ENCODE peak calls at places on chromosomes 4 and X, in eight cellular contexts. A is ovary; G is CD4-positive, alpha-beta memory T cell; Y is SJCRH30; N is sigmoid colon; E is CD8-positive, alpha-beta memory T cell; T is neuronal stem cell; O is left lung. Z is an unnamed sample.

GRCh38 chr4:138727704-138728103 is 287.9 kb upstream of the NOCT start:
- DNase-seq in A (no peak), G (no peak), Y (no peak), N (no peak), E (no peak), T (no peak), O (no peak), Z (no peak)

GRCh38 chr4:48908687-48909086 is 2.1 kb upstream of the OCIAD2 start:
- DNase-seq in A (no peak), G (no peak), Y (no peak), N (no peak), E (no peak), T (no peak), O (no peak), Z (no peak)

GRCh38 chrX:55593756-55594257 is 29.4 kb upstream of the FOXR2 start:
- DNase-seq in A (no peak), G (no peak), Y (no peak), N (no peak), E (no peak), T (no peak), O (no peak), Z (no peak)

GRCh38 chr4:73617256-73617655 is 3.0 kb downstream of the RASSF6 start:
- DNase-seq in A (no peak), G (no peak), Y (no peak), N (no peak), E (no peak), T (no peak), O (no peak), Z (no peak)

GRCh38 chrX:70613295-70613694 is 168.7 kb downstream of the DLG3 start:
- DNase-seq in A (no peak), G (no peak), Y (no peak), N (no peak), E (no peak), T (no peak), O (no peak), Z (no peak)

GRCh38 chr4:158894826-158895225 is 126.0 kb downstream of the FNIP2 start:
- DNase-seq in A (no peak), G (no peak), Y (no peak), N (no peak), E (no peak), T (no peak), O (no peak), Z (no peak)

GRCh38 chr4:6313216-6313615 is 43.6 kb downstream of the WFS1 start:
- DNase-seq in A (no peak), G (no peak), Y (no peak), N (no peak), E (no peak), T (no peak), O (no peak), Z (no peak)

GRCh38 chr4:174627473-174627872 is 105.2 kb upstream of the HPGD start:
- DNase-seq in A (no peak), G (no peak), Y (no peak), N (no peak), E (no peak), T (no peak), O (no peak), Z (no peak)

GRCh38 chr4:791866-792630 is 33.9 kb downstream of the CPLX1 start:
- DNase-seq in A (peak; percentile 71), G (peak; percentile 40), Y (no peak), N (no peak), E (no peak), T (no peak), O (no peak), Z (no peak)

GRCh38 chr4:29051381-29051965 is 1668.7 kb upstream of the PCDH7 start:
- DNase-seq in A (no peak), G (no peak), Y (no peak), N (no peak), E (no peak), T (peak; percentile 55), O (no peak), Z (no peak)

GRCh38 chr4:156723951-156724668 is 247.5 kb downstream of the PDGFC start:
- DNase-seq in A (no peak), G (no peak), Y (peak; percentile 31), N (no peak), E (no peak), T (no peak), O (no peak), Z (no peak)

GRCh38 chr4:172708184-172708583 is 460.4 kb upstream of the GALNT7 start:
- DNase-seq in A (no peak), G (no peak), Y (peak; percentile 45), N (no peak), E (no peak), T (no peak), O (no peak), Z (no peak)

GRCh38 chr4:26257850-26258249 is 63.0 kb upstream of the RBPJ start:
- DNase-seq in A (no peak), G (no peak), Y (no peak), N (no peak), E (no peak), T (no peak), O (no peak), Z (no peak)

GRCh38 chr4:77586953-77587383 is 18.7 kb upstream of the CXCL13 start:
- DNase-seq in A (no peak), G (peak; percentile 10), Y (peak; percentile 49), N (no peak), E (peak; percentile 31), T (no peak), O (no peak), Z (no peak)

GRCh38 chr4:173171098-173171497 is 2.5 kb downstream of the GALNT7 start:
- DNase-seq in A (no peak), G (no peak), Y (peak; percentile 43), N (no peak), E (no peak), T (no peak), O (no peak), Z (no peak)

GRCh38 chrX:10089378-10089795 is 67.4 kb upstream of the CLCN4 start:
- DNase-seq in A (no peak), G (no peak), Y (no peak), N (no peak), E (no peak), T (no peak), O (no peak), Z (no peak)

GRCh38 chrX:69066021-69066757 is 99.1 kb downstream of the PJA1 start:
- DNase-seq in A (no peak), G (no peak), Y (no peak), N (no peak), E (no peak), T (no peak), O (no peak), Z (no peak)

DNA sequence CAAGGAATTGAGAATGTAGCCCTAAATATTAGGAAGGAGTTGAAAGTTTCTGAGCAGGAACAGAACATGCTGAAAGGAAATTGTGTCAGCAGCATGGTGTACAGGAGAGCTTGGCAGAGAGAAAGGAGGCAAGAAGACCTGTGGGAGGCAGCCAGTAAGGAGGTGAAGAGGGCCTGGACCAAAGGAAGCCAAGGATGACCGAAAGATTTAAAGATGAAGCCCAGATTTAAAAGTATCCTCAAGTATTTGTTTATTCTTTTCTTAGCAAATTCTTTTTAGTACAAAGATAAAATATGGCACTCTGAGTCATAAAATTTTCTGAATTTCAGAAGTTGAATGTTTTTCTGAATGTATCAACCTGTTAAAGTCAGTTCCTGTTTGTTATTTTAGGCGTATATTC is 3.5 kb downstream of the PKD2 start:
- DNase-seq in A (no peak), G (no peak), Y (no peak), N (no peak), E (no peak), T (no peak), O (no peak), Z (no peak)
- H3K4me3 ChIP-seq in A (peak overlapping the region; percentile 94), G (no peak overlapping the region), Y (no peak overlapping the region), N (no peak overlapping the region), E (no peak overlapping the region), T (no peak overlapping the region), O (no peak overlapping the region), Z (no peak overlapping the region)

GRCh38 chr4:2834001-2834921 is 9.4 kb upstream of the ADD1 start:
- DNase-seq in A (peak; percentile 11), G (no peak), Y (no peak), N (peak; percentile 56), E (no peak), T (no peak), O (peak; percentile 31), Z (no peak)
- H3K36me3 ChIP-seq in A (no peaks in the 10 kb centered on the region), G (peaks cover 12% of the 10 kb centered on the region), Y (peaks cover 37% of the 10 kb centered on the region), N (peaks cover 7% of the 10 kb centered on the region), E (no peaks in the 10 kb centered on the region), T (peaks cover 54% of the 10 kb centered on the region), O (no peaks in the 10 kb centered on the region), Z (peaks cover 42% of the 10 kb centered on the region)

GRCh38 chr4:145635117-145635516 is 15.9 kb downstream of the MMAA start:
- DNase-seq in A (no peak), G (no peak), Y (no peak), N (no peak), E (no peak), T (no peak), O (no peak), Z (no peak)
- H3K27ac ChIP-seq in A (no peak overlapping the region), G (no peak overlapping the region), Y (no peak overlapping the region), N (no peak overlapping the region), E (no peak overlapping the region), T (no peak overlapping the region), O (no peak overlapping the region), Z (no peak overlapping the region)

GRCh38 chrX:100089724-100090123 is 320.3 kb downstream of the PCDH19 start:
- DNase-seq in A (no peak), G (no peak), Y (no peak), N (no peak), E (no peak), T (no peak), O (no peak), Z (no peak)
- H3K4me3 ChIP-seq in A (no peak overlapping the region), G (no peak overlapping the region), Y (no peak overlapping the region), N (no peak overlapping the region), E (no peak overlapping the region), T (no peak overlapping the region), O (no peak overlapping the region), Z (no peak overlapping the region)

DNA sequence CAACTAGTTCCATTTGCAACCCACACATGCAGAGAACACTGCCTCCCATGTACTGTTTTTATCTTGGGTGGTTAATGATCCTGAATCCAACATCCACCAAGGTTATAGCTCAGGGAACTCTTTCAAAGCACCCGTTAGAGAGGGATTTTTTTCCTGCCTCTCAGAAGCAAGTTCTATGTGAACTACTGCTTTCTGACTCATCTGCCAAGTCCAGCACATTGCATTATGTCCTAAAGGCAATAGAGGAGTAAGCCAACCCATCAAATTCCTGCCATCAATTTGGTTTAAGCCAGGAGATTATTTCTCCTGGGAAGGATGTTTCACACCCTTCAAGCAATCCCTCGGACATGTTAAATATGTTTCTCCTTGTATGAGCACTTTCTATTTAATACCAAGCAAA is 334.5 kb downstream of the GASK1B start:
- DNase-seq in A (no peak), G (no peak), Y (no peak), N (no peak), E (no peak), T (no peak), O (no peak), Z (no peak)
- H3K36me3 ChIP-seq in A (no peaks in the 10 kb centered on the region), G (no peaks in the 10 kb centered on the region), Y (no peaks in the 10 kb centered on the region), N (no peaks in the 10 kb centered on the region), E (no peaks in the 10 kb centered on the region), T (no peaks in the 10 kb centered on the region), O (no peaks in the 10 kb centered on the region), Z (no peaks in the 10 kb centered on the region)

DNA sequence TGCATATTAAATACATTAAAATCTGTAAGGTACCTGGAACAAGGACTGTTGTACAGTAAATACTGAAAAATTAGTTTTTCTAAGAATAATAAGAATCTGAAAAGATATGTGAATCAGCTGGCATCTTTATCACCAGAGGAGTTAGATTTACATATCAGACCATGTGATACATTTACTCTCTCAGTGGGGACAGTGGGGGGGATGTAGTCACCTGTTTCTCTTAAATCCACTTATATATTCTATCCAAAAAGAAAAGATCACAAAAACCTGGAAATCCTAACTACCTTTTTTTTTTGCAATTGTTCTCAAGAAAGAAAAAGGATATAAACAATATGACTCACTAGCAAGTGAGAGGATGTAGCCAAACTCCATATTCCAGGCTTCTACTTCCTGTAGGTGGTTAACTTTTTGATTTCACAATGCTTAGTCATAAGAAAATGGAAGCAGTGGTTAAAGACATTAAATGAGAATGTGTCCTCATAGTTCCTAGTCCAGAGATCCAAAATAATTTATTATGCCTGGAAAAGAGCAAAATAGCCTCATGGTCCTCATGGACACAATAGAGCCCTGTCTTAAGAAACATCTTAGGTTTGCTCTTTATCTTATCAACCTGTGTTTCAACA is 22.5 kb upstream of the MYOZ2 start:
- DNase-seq in A (no peak), G (no peak), Y (no peak), N (no peak), E (no peak), T (no peak), O (no peak), Z (no peak)
- H3K27ac ChIP-seq in A (no peak overlapping the region), G (no peak overlapping the region), Y (no peak overlapping the region), N (peak overlapping the region; percentile 50), E (no peak overlapping the region), T (no peak overlapping the region), O (peak overlapping the region; percentile 71), Z (peak overlapping the region; percentile 81)

Z was measured in RWPE2.